ENCODE peak calls at places on chromosomes 12 and 14, in six cellular contexts. R, U, V, F, Z and D are unnamed samples.

GRCh38 chr14:94501588-94502516 is 7.4 kb downstream of the SERPINA12 start:
- DNase-seq in R (no peak), U (no peak), V (no peak), F (no peak), Z (no peak), D (no peak)

GRCh38 chr12:5997260-5997659 is 52.2 kb upstream of the ANO2 start:
- DNase-seq in R (no peak), U (no peak), V (no peak), F (no peak), Z (no peak), D (no peak)

GRCh38 chr14:102683399-102684275 is 91.2 kb downstream of the RCOR1 start:
- DNase-seq in R (no peak), U (no peak), V (no peak), F (no peak), Z (peak; percentile 36), D (no peak)

GRCh38 chr14:86739761-86740160 is 1209.8 kb downstream of the FLRT2 start:
- DNase-seq in R (no peak), U (no peak), V (no peak), F (no peak), Z (no peak), D (peak; percentile 36)

GRCh38 chr14:100783630-100784321 is 42.1 kb upstream of the MEG3 start:
- DNase-seq in R (no peak), U (no peak), V (peak; percentile 31), F (no peak), Z (no peak), D (peak; percentile 42)

GRCh38 chr14:52948836-52949235 is 2.0 kb downstream of the FERMT2 start:
- DNase-seq in R (no peak), U (no peak), V (no peak), F (no peak), Z (no peak), D (no peak)

GRCh38 chr14:60838601-60839000 is 104.0 kb downstream of the MNAT1 start:
- DNase-seq in R (no peak), U (no peak), V (no peak), F (no peak), Z (no peak), D (no peak)

GRCh38 chr12:116943419-116944372 is 32.9 kb downstream of the FBXW8 start:
- DNase-seq in R (no peak), U (no peak), V (peak; percentile 58), F (no peak), Z (no peak), D (no peak)

GRCh38 chr14:67787673-67788072 is 28.7 kb downstream of the ZFYVE26 start:
- DNase-seq in R (no peak), U (no peak), V (no peak), F (no peak), Z (no peak), D (no peak)

GRCh38 chr12:113961921-113962710 is 4.0 kb downstream of the RBM19 start:
- DNase-seq in R (peak; percentile 89), U (no peak), V (no peak), F (no peak), Z (no peak), D (peak; percentile 80)

GRCh38 chr12:51549637-51550036 is 41.4 kb upstream of the SCN8A start:
- DNase-seq in R (peak; percentile 5), U (no peak), V (no peak), F (no peak), Z (no peak), D (no peak)

GRCh38 chr14:71399057-71399487 is 491.8 kb downstream of the PCNX1 start:
- DNase-seq in R (peak; percentile 18), U (no peak), V (no peak), F (no peak), Z (no peak), D (no peak)

GRCh38 chr14:55574988-55575387 is 5.0 kb upstream of the KTN1 start:
- DNase-seq in R (no peak), U (no peak), V (no peak), F (no peak), Z (no peak), D (no peak)

GRCh38 chr12:42326466-42327226 is 679 bp downstream of the PPHLN1 start:
- DNase-seq in R (peak; percentile 73), U (no peak), V (no peak), F (no peak), Z (no peak), D (peak; percentile 73)

GRCh38 chr14:36019126-36019525 is 157.4 kb downstream of the PTCSC3 start:
- DNase-seq in R (no peak), U (peak; percentile 18), V (no peak), F (no peak), Z (no peak), D (no peak)

GRCh38 chr12:52033506-52034258 is 17.6 kb upstream of the NR4A1 start:
- DNase-seq in R (no peak), U (no peak), V (no peak), F (no peak), Z (no peak), D (no peak)